ENCODE peak calls at places on chromosomes 16 and 17, in four cellular contexts. Y, Q, L and K are unnamed samples.

GRCh38 chr16:12137344-12138094 is 161.0 kb downstream of the SNX29 start:
- DNase-seq in Y (no peak), L (no peak), Q (no peak), K (no peak)

GRCh38 chr17:81429353-81429774 is 34.1 kb downstream of the BAHCC1 start:
- DNase-seq in L (no peak), Y (no peak), Q (no peak), K (no peak)

GRCh38 chr17:79977711-79978544 is 57.7 kb downstream of the TBC1D16 start:
- DNase-seq in Y (no peak), Q (no peak), L (no peak), K (no peak)

GRCh38 chr16:2008009-2008526 is 1.6 kb downstream of the ZNF598 start:
- DNase-seq in L (no peak), Q (no peak), Y (no peak), K (no peak)

GRCh38 chr17:75723201-75723930 is 2.1 kb downstream of the ITGB4 start:
- DNase-seq in Q (no peak), L (no peak), Y (no peak), K (no peak)

GRCh38 chr17:6701719-6702118 is 11.4 kb downstream of the SLC13A5 start:
- DNase-seq in Q (peak), Y (no peak), L (peak), K (peak)

GRCh38 chr16:68331879-68332410 is 21.1 kb downstream of the PRMT7 start:
- DNase-seq in L (peak), Y (no peak), Q (no peak), K (no peak)

GRCh38 chr16:49200223-49200820 is 81.3 kb downstream of the CBLN1 start:
- DNase-seq in Q (no peak), Y (no peak), L (no peak), K (no peak)

GRCh38 chr17:81039096-81039495 is 4.1 kb downstream of the BAIAP2 start:
- DNase-seq in Y (no peak), Q (no peak), L (no peak), K (no peak)

GRCh38 chr17:49748791-49749190 is 15.1 kb downstream of the FAM117A start:
- DNase-seq in Y (peak), Q (no peak), L (no peak), K (no peak)

GRCh38 chr16:78227855-78228254 is 128.4 kb downstream of the WWOX start:
- DNase-seq in Y (no peak), L (peak), Q (peak), K (peak)

GRCh38 chr17:27782791-27783206 is 17.5 kb downstream of the NOS2 start:
- DNase-seq in Q (no peak), Y (no peak), L (no peak), K (no peak)

GRCh38 chr16:47732122-47732805 is 271.1 kb downstream of the PHKB start:
- DNase-seq in L (no peak), Q (no peak), Y (no peak), K (no peak)

DNA sequence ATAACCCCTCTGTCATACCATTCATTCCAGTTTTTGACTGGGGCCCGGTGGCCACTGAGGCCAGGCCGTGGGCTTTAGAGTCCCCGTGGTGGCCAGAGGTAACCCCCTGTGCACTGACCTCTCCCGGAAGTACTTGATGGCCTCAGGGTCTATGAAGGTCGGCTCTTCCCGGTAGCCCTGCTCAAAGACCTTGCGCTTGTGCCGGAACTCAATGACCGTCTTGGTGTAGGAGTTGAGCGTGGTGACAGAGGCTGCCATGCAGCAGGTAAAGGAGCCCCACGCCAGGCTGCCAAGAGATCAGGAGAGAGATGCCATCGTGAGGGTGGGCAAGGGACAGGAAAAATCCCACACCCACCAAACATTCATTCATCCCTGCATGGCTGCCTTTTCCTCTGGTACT is 234.8 kb downstream of the GSG1L start:
- DNase-seq in L (no peak), Q (no peak), Y (no peak), K (no peak)
- TF ChIP-seq SP1 in L (no peak), Q (no peak), Y (no peak), K (no peak)

GRCh38 chr16:67114793-67115192 is 5.1 kb downstream of the PHAF1 start:
- DNase-seq in L (no peak), Y (no peak), Q (no peak), K (no peak)

GRCh38 chr16:67116388-67117311 is 6.9 kb downstream of the PHAF1 start:
- DNase-seq in Y (no peak), Q (no peak), L (peak), K (no peak)

GRCh38 chr16:67117716-67118115 is 8.0 kb downstream of the PHAF1 start:
- DNase-seq in Q (no peak), Y (no peak), L (no peak), K (no peak)

GRCh38 chr16:67112591-67113399 is 3.1 kb downstream of the PHAF1 start:
- DNase-seq in Y (no peak), Q (peak), L (peak), K (no peak)

GRCh38 chr16:67115649-67116048 is 5.9 kb downstream of the PHAF1 start:
- DNase-seq in Q (no peak), Y (no peak), L (no peak), K (no peak)
- TF ChIP-seq SP1 in Q (no peak), Y (no peak), L (no peak), K (no peak)

GRCh38 chr17:55089955-55090573 is 121.5 kb downstream of the STXBP4 start:
- DNase-seq in Q (peak), Y (peak), L (peak), K (no peak)
- TF ChIP-seq SP1 in Q (no peak), Y (no peak), L (no peak), K (no peak)

DNA sequence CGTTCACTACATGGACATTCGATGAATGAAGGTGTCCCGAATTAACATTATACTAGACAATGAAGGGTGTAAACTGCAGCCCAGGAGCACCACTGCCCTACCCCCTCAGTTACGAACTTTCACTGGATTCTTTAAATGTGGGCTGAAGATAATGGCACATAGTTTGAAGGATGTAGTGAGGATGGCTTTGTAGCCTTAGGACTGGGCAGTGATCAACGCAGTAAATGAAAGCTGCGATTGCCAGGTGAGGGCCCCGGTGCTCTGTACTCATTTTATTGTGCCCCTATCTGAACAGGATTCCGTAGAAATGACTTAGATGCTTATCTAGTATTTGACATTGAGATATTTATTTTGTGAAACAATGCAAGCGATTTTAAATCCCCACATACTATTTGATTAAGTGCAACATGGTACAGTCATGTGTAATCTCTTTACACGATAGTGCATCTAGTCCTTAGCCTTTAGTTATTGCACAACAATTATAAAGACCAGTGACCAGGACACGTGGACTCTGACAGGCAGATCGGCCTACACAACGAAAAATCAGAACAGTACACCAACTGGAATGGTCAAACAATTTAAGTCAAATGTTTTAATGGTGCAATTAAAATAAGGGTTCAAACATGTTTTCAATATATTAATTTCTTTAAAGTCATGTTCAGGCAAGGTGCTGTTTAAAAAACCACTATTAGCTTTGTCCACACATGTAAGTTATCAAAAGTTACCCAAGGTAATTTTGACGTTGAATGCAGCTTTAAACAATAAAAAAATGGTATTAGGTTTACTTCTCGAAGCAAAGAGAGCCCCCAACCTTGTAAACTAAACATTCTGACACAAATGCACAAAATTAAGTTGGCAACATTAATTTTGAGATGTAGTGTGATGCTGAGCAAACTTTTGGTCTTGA is 17.4 kb upstream of the ERN1 start:
- DNase-seq in L (peak), Q (peak), Y (no peak), K (no peak)
- TF ChIP-seq SP1 in L (no peak), Q (no peak), Y (no peak), K (no peak)

GRCh38 chr16:20683812-20684211 is 13.7 kb downstream of the ACSM1 start:
- DNase-seq in Y (no peak), Q (no peak), L (no peak), K (no peak)
- TF ChIP-seq SP1 in Y (no peak), Q (no peak), L (no peak), K (no peak)